ENCODE peak calls at places on chromosomes 11 and 22, in four cellular contexts. C is IMR-90, U is mesendoderm, T is H1. F is an unnamed sample.

GRCh38 chr11:15629690-15630321 is 515.1 kb downstream of the INSC start:
- DNase-seq in U (peak; percentile 77), T (no peak), C (no peak), F (peak; percentile 72)

GRCh38 chr11:17314232-17314547 is 37.4 kb upstream of the NCR3LG1 start:
- DNase-seq in T (no peak), C (peak; percentile 94), U (no peak), F (no peak)

GRCh38 chr11:69383372-69383771 is 89.4 kb downstream of the MYEOV start:
- DNase-seq in C (no peak), U (no peak), T (no peak), F (peak; percentile 14)

GRCh38 chr11:1050581-1051355 is 14.2 kb upstream of the MUC6 start:
- DNase-seq in T (peak; percentile 49), U (peak; percentile 69), C (peak; percentile 18), F (peak; percentile 81)

GRCh38 chr11:116641561-116642045 is 131.2 kb downstream of the BUD13 start:
- DNase-seq in C (no peak), T (peak; percentile 39), U (peak; percentile 60), F (peak; percentile 83)

GRCh38 chr22:30206964-30207363 is 39.6 kb downstream of the LIF start:
- DNase-seq in C (peak; percentile 99), T (no peak), U (peak; percentile 88), F (peak; percentile 55)

GRCh38 chr22:43514476-43515157 is 102.8 kb downstream of the MPPED1 start:
- DNase-seq in C (no peak), T (no peak), U (no peak), F (no peak)

GRCh38 chr22:31348766-31349165 is 2.6 kb upstream of the PATZ1 start:
- DNase-seq in C (no peak), T (no peak), U (no peak), F (no peak)

GRCh38 chr11:1668911-1669473 is 28.0 kb upstream of the KRTAP5-6 start:
- DNase-seq in U (no peak), T (no peak), C (no peak), F (no peak)

GRCh38 chr11:45179686-45180085 is 33.2 kb downstream of the PRDM11 start:
- DNase-seq in U (no peak), C (no peak), T (no peak), F (no peak)

GRCh38 chr11:116170526-116171120 is 602.2 kb downstream of the BUD13 start:
- DNase-seq in C (no peak), T (no peak), U (no peak), F (peak; percentile 42)

GRCh38 chr22:44775862-44776261 is 23.5 kb downstream of the ARHGAP8 start:
- DNase-seq in T (no peak), C (no peak), U (no peak), F (no peak)

GRCh38 chr11:72685560-72686480 is 11.6 kb upstream of the PDE2A start:
- DNase-seq in C (peak; percentile 19), U (no peak), T (no peak), F (no peak)

DNA sequence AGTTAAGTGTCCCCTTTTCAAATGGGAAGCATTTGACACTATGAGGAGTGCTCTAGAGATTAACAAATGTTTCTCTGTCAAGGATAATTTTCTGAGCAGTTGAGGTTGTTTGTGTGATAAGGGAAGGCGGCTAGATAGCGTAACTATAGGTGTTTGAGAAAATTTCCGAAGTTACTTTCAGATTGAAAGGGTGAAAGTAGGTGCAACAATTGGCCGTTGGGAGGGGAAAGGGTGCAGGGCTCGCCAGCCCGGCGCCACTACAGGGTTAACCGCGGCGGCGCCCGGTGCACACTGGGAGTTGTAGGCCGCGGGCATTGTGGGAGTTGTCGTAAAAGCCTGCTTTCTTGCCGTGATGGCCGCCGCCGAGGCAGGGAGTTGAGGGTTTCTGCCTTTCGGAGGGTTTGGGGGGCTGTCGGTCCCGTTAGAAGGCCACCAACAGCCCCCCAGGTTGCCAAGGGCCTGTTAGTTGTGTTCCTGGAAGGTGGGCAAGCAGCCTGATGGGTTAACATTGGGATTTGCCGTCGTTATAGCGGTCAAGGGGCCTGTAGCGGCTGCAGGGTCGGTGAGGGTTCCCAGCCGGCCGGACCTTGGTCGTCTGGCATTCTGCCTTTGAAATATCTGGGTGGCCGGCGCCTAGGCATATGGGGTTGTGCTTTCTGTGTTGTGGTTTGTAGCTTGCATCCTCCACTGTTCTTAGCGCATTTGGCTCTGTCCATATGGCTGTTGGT is 36.5 kb upstream of the HSD17B12 start:
- DNase-seq in T (peak; percentile 33), U (peak; percentile 92), C (peak; percentile 82), F (peak; percentile 86)
- H4K8ac ChIP-seq in T (peak overlapping the region; percentile 97), U (no peak overlapping the region), C (peak overlapping the region; percentile 98), F (no peak overlapping the region)

GRCh38 chr22:21082248-21082647 is 36.5 kb downstream of the LRRC74B start:
- DNase-seq in U (no peak), C (peak; percentile 25), T (no peak), F (no peak)

GRCh38 chr22:21092797-21093554 is 47.2 kb downstream of the LRRC74B start:
- DNase-seq in C (no peak), T (no peak), U (no peak), F (no peak)

GRCh38 chr22:21087119-21087518 is 41.4 kb downstream of the LRRC74B start:
- DNase-seq in T (no peak), U (no peak), C (no peak), F (no peak)
- H4K5ac ChIP-seq in T (no peak overlapping the region), U (no peak overlapping the region), C (no peak overlapping the region), F (no peak overlapping the region)

GRCh38 chr22:38504731-38505594 is 1.1 kb downstream of the DDX17 start:
- DNase-seq in T (no peak), C (peak; percentile 48), U (peak; percentile 82), F (no peak)

GRCh38 chr22:38501797-38502672 is 4.1 kb downstream of the DDX17 start:
- DNase-seq in T (no peak), C (no peak), U (no peak), F (no peak)

GRCh38 chr22:38503021-38503420 is 3.1 kb downstream of the DDX17 start:
- DNase-seq in T (no peak), C (no peak), U (no peak), F (no peak)

GRCh38 chr22:38505595-38506117 is 455 bp downstream of the DDX17 start:
- DNase-seq in C (peak; percentile 46), T (no peak), U (peak; percentile 61), F (no peak)

DNA sequence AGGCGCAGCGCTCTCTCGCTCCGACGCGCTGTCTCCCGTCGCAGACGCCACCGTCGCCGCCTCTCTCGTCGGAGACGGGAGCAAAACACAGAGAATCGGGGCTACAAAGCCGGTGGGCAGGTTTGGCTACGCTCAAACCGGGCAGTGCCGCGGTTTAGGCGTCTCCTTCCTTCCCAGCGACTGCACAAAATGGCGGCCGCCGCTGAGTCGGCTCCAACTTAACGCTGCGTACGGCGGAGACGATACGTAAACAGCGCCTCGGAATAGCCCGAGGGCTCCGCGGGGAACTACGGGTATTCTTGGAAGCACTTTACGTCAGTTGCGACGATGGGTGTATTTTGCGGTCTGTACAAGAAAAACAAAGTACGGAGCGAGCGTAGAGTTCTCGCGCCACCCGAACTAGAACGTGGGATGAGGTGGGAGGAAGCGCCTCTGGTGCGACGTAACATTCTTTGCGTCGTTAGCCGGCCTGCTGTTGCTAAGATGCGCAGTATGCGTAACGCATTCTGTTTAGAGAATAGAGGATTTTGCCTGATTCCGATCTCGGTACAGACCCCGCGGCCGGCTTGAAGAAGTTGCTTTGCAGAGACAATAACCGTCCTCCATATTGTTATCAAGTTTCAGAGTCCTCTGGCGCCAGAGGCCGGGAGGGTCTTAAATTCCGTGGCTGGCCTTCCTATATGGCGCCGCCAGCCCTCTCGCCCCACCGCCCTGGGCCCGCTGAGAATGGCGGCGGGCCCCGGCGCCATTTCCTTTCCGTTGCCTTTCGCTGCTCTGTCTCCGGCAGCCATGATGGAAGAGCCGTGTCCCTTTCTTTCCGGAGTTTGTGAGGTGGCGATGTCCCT is at the start of gene DDX17:
- DNase-seq in C (peak; percentile 97), T (peak; percentile 78), U (peak; percentile 98), F (peak; percentile 94)
- H4K8ac ChIP-seq in C (peak within 1 kb of the TSS; percentile 100), T (peak within 1 kb of the TSS; percentile 100), U (peak within 1 kb of the TSS; percentile 97), F (no peak within 1 kb of the TSS)

GRCh38 chr11:79013509-79013908 is 427.3 kb downstream of the TENM4 start:
- DNase-seq in C (peak; percentile 50), U (no peak), T (no peak), F (no peak)
- H4K5ac ChIP-seq in C (peak overlapping the region; percentile 64), U (no peak overlapping the region), T (no peak overlapping the region), F (no peak overlapping the region)

GRCh38 chr11:57083641-57084385 is 95.1 kb downstream of the OR5AK2 start:
- DNase-seq in T (no peak), U (no peak), C (no peak), F (no peak)

GRCh38 chr11:57085604-57086003 is 96.1 kb upstream of the LRRC55 start:
- DNase-seq in T (no peak), C (no peak), U (peak; percentile 14), F (no peak)

GRCh38 chr11:57092028-57092698 is 89.6 kb upstream of the LRRC55 start:
- DNase-seq in U (no peak), T (no peak), C (no peak), F (no peak)

GRCh38 chr11:57082125-57082524 is 93.4 kb downstream of the OR5AK2 start:
- DNase-seq in C (no peak), U (no peak), T (no peak), F (no peak)

GRCh38 chr11:57087966-57088365 is 93.8 kb upstream of the LRRC55 start:
- DNase-seq in U (no peak), T (no peak), C (no peak), F (no peak)
- H4K8ac ChIP-seq in U (no peak overlapping the region), T (no peak overlapping the region), C (no peak overlapping the region), F (no peak overlapping the region)

GRCh38 chr11:61900251-61900650 is 8.9 kb upstream of the FADS3 start:
- DNase-seq in C (no peak), T (no peak), U (no peak), F (no peak)
- H4K5ac ChIP-seq in C (no peak overlapping the region), T (no peak overlapping the region), U (no peak overlapping the region), F (no peak overlapping the region)